ENCODE peak calls at places on chromosomes 6 and 20, in seven cellular contexts. A, J, E, Y, H, G and M are unnamed samples.

GRCh38 chr6:28943223-28943556 is 19.4 kb upstream of the TRIM27 start:
- DNase-seq in A (no peak), J (no peak), E (no peak), Y (no peak), H (no peak), G (no peak), M (no peak)

GRCh38 chr6:33297956-33298772 is 578 bp downstream of the RGL2 start:
- DNase-seq in A (peak), J (peak), E (peak), Y (peak), H (peak), G (no peak), M (no peak)

GRCh38 chr6:133899556-133899955 is 10.6 kb downstream of the TCF21 start:
- DNase-seq in A (no peak), J (no peak), E (no peak), Y (no peak), H (no peak), G (no peak), M (no peak)

GRCh38 chr6:138509371-138509770 is 10.1 kb upstream of the NHSL1 start:
- DNase-seq in A (no peak), J (no peak), E (no peak), Y (peak), H (peak), G (peak), M (peak)

GRCh38 chr6:149545258-149545753 is 537 bp downstream of the PPIL4 start:
- DNase-seq in A (no peak), J (no peak), E (peak), Y (no peak), H (peak), G (peak), M (no peak)

GRCh38 chr6:40586369-40586768 is 795 bp downstream of the LRFN2 start:
- DNase-seq in A (no peak), J (no peak), E (no peak), Y (no peak), H (peak), G (no peak), M (no peak)

GRCh38 chr20:8720089-8720488 is 348.8 kb upstream of the PLCB4 start:
- DNase-seq in A (no peak), J (no peak), E (no peak), Y (no peak), H (no peak), G (no peak), M (no peak)

GRCh38 chr20:59043698-59044097 is 1.1 kb upstream of the PRELID3B start:
- DNase-seq in A (no peak), J (no peak), E (no peak), Y (no peak), H (no peak), G (no peak), M (no peak)

GRCh38 chr20:50919567-50919966 is 11.7 kb downstream of the ADNP start:
- DNase-seq in A (no peak), J (no peak), E (no peak), Y (no peak), H (no peak), G (no peak), M (no peak)

GRCh38 chr6:17904491-17905120 is 82.8 kb downstream of the KIF13A start:
- DNase-seq in A (no peak), J (no peak), E (no peak), Y (no peak), H (no peak), G (no peak), M (no peak)

GRCh38 chr6:28981833-28982475 is 23.2 kb downstream of the ZNF311 start:
- DNase-seq in A (peak), J (peak), E (peak), Y (peak), H (peak), G (peak), M (peak)

GRCh38 chr6:167341665-167342655 is 17.1 kb downstream of the TTLL2 start:
- DNase-seq in A (no peak), J (no peak), E (no peak), Y (no peak), H (no peak), G (no peak), M (no peak)

GRCh38 chr6:127918506-127919427 is 17.9 kb upstream of the THEMIS start:
- DNase-seq in A (no peak), J (no peak), E (peak), Y (no peak), H (no peak), G (no peak), M (no peak)

GRCh38 chr6:41685641-41686380 is 47.5 kb downstream of the MDFI start:
- DNase-seq in A (no peak), J (no peak), E (no peak), Y (no peak), H (no peak), G (no peak), M (no peak)

GRCh38 chr6:20444786-20445271 is 43.1 kb downstream of the E2F3 start:
- DNase-seq in A (no peak), J (no peak), E (no peak), Y (peak), H (no peak), G (no peak), M (no peak)

GRCh38 chr20:46627251-46627650 is 24.0 kb downstream of the SLC13A3 start:
- DNase-seq in A (no peak), J (no peak), E (no peak), Y (no peak), H (no peak), G (no peak), M (no peak)

GRCh38 chr6:137219664-137220252 is 573 bp upstream of the IFNGR1 start:
- DNase-seq in A (no peak), J (no peak), E (no peak), Y (no peak), H (no peak), G (no peak), M (no peak)

GRCh38 chr6:123372737-123373136 is 264.0 kb downstream of the TRDN start:
- DNase-seq in A (no peak), J (no peak), E (no peak), Y (no peak), H (no peak), G (no peak), M (no peak)

GRCh38 chr20:37297066-37297736 is 7.7 kb downstream of the MANBAL start:
- DNase-seq in A (no peak), J (no peak), E (no peak), Y (no peak), H (no peak), G (no peak), M (no peak)

GRCh38 chr6:142821164-142821716 is 123.7 kb downstream of the HIVEP2 start:
- DNase-seq in A (no peak), J (no peak), E (no peak), Y (no peak), H (no peak), G (no peak), M (no peak)
- H3K27ac ChIP-seq in A (peak), J (peak), E (no peak), Y (no peak), H (peak), G (peak), M (no peak)

GRCh38 chr6:12049165-12049564 is 37.1 kb downstream of the HIVEP1 start:
- DNase-seq in A (no peak), J (no peak), E (no peak), Y (no peak), H (no peak), G (no peak), M (no peak)

GRCh38 chr6:12047304-12047703 is 35.2 kb downstream of the HIVEP1 start:
- DNase-seq in A (peak), J (no peak), E (no peak), Y (no peak), H (no peak), G (no peak), M (no peak)

GRCh38 chr6:12047792-12048432 is 35.8 kb downstream of the HIVEP1 start:
- DNase-seq in A (no peak), J (no peak), E (no peak), Y (no peak), H (no peak), G (no peak), M (no peak)

GRCh38 chr6:12051861-12052368 is 39.8 kb downstream of the HIVEP1 start:
- DNase-seq in A (no peak), J (no peak), E (peak), Y (no peak), H (no peak), G (no peak), M (no peak)

DNA sequence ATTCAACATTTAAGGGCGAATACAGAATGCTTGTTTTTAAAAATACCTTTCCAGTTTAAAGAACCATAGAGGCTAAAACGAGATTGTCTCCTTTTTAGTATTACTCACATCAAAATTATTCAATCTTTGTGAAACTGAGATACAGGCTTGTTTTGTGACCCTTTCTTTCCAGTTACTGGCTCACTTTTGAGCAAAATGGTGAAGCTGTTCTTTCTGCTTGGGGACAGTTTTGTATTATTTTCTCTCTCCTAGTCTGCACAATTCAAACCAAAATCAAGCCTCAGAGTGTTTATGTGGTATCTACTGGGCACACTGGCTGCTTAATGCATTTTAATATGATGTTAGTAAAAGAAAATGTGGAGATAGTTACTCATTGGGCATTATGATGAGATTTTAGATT is 36.5 kb downstream of the HIVEP1 start:
- DNase-seq in A (no peak), J (no peak), E (no peak), Y (no peak), H (no peak), G (no peak), M (no peak)
- H3K27ac ChIP-seq in A (no peak), J (no peak), E (no peak), Y (no peak), H (no peak), G (no peak), M (no peak)

GRCh38 chr6:132570221-132570777 is at the start of gene TAAR6:
- DNase-seq in A (no peak), J (no peak), E (no peak), Y (no peak), H (no peak), G (no peak), M (peak)
- H3K27ac ChIP-seq in A (no peak), J (no peak), E (no peak), Y (no peak), H (no peak), G (no peak), M (peak)

GRCh38 chr20:44702776-44703175 is 12.4 kb upstream of the CCN5 start:
- DNase-seq in A (peak), J (peak), E (no peak), Y (no peak), H (no peak), G (peak), M (peak)
- H3K27ac ChIP-seq in A (peak), J (peak), E (no peak), Y (peak), H (no peak), G (peak), M (peak)